ENCODE peak calls at places on chromosomes 3 and 15, in seven cellular contexts. One of them, this sample, is unnamed.

GRCh38 chr15:39624806-39625205 is 43.9 kb downstream of the THBS1 start:
- DNase-seq in mesendoderm: no peak
- DNase-seq in H9: no peak
- DNase-seq in neuronal stem cell: no peak
- DNase-seq in IMR-90: peak
- DNase-seq in trophoblast cell: peak
- DNase-seq in mesenchymal stem cell: peak
- DNase-seq in this sample: no peak

GRCh38 chr3:39812537-39812936 is 3.1 kb downstream of the MYRIP start:
- DNase-seq in mesenchymal stem cell: no peak
- DNase-seq in neuronal stem cell: no peak
- DNase-seq in trophoblast cell: peak
- DNase-seq in IMR-90: no peak
- DNase-seq in H9: no peak
- DNase-seq in mesendoderm: peak
- DNase-seq in this sample: no peak

GRCh38 chr3:11276901-11277300 is 4.7 kb downstream of the ATG7 start:
- DNase-seq in IMR-90: no peak
- DNase-seq in trophoblast cell: no peak
- DNase-seq in H9: no peak
- DNase-seq in mesenchymal stem cell: no peak
- DNase-seq in mesendoderm: no peak
- DNase-seq in neuronal stem cell: no peak
- DNase-seq in this sample: no peak

GRCh38 chr3:111733856-111734255 is 125.2 kb upstream of the PHLDB2 start:
- DNase-seq in trophoblast cell: no peak
- DNase-seq in mesendoderm: no peak
- DNase-seq in mesenchymal stem cell: no peak
- DNase-seq in neuronal stem cell: no peak
- DNase-seq in H9: no peak
- DNase-seq in IMR-90: no peak
- DNase-seq in this sample: no peak

GRCh38 chr15:73331991-73332925 is 36.5 kb downstream of the HCN4 start:
- DNase-seq in IMR-90: no peak
- DNase-seq in trophoblast cell: no peak
- DNase-seq in mesendoderm: no peak
- DNase-seq in mesenchymal stem cell: no peak
- DNase-seq in neuronal stem cell: no peak
- DNase-seq in H9: no peak
- DNase-seq in this sample: no peak

GRCh38 chr3:123752228-123752627 is 131.9 kb downstream of the MYLK start:
- DNase-seq in mesenchymal stem cell: no peak
- DNase-seq in neuronal stem cell: no peak
- DNase-seq in mesendoderm: no peak
- DNase-seq in IMR-90: no peak
- DNase-seq in trophoblast cell: no peak
- DNase-seq in H9: no peak
- DNase-seq in this sample: peak

GRCh38 chr3:27615555-27615954 is 106.6 kb downstream of the EOMES start:
- DNase-seq in mesenchymal stem cell: no peak
- DNase-seq in neuronal stem cell: no peak
- DNase-seq in H9: no peak
- DNase-seq in trophoblast cell: peak
- DNase-seq in mesendoderm: no peak
- DNase-seq in IMR-90: no peak
- DNase-seq in this sample: no peak

GRCh38 chr3:184169896-184170875 is 4.5 kb upstream of the AP2M1 start:
- DNase-seq in trophoblast cell: no peak
- DNase-seq in mesendoderm: no peak
- DNase-seq in IMR-90: no peak
- DNase-seq in neuronal stem cell: no peak
- DNase-seq in H9: no peak
- DNase-seq in mesenchymal stem cell: no peak
- DNase-seq in this sample: no peak

GRCh38 chr3:154758109-154758868 is 321.8 kb upstream of the MME start:
- DNase-seq in mesendoderm: peak
- DNase-seq in IMR-90: peak
- DNase-seq in neuronal stem cell: no peak
- DNase-seq in H9: no peak
- DNase-seq in mesenchymal stem cell: peak
- DNase-seq in trophoblast cell: peak
- DNase-seq in this sample: no peak

GRCh38 chr15:40003491-40003916 is 35.5 kb downstream of the SRP14 start:
- DNase-seq in neuronal stem cell: no peak
- DNase-seq in IMR-90: no peak
- DNase-seq in mesendoderm: no peak
- DNase-seq in mesenchymal stem cell: no peak
- DNase-seq in H9: no peak
- DNase-seq in trophoblast cell: no peak
- DNase-seq in this sample: no peak

GRCh38 chr15:38398134-38398533 is 55.8 kb upstream of the FAM98B start:
- DNase-seq in mesenchymal stem cell: peak
- DNase-seq in H9: no peak
- DNase-seq in IMR-90: peak
- DNase-seq in trophoblast cell: no peak
- DNase-seq in mesendoderm: peak
- DNase-seq in neuronal stem cell: no peak
- DNase-seq in this sample: no peak

GRCh38 chr3:195705081-195705991 is 15.4 kb upstream of the MUC20 start:
- DNase-seq in mesendoderm: no peak
- DNase-seq in neuronal stem cell: no peak
- DNase-seq in mesenchymal stem cell: no peak
- DNase-seq in H9: no peak
- DNase-seq in trophoblast cell: no peak
- DNase-seq in IMR-90: no peak
- DNase-seq in this sample: no peak

GRCh38 chr3:133529809-133530208 is 43.7 kb upstream of the CDV3 start:
- DNase-seq in IMR-90: no peak
- DNase-seq in neuronal stem cell: no peak
- DNase-seq in mesendoderm: no peak
- DNase-seq in H9: no peak
- DNase-seq in trophoblast cell: no peak
- DNase-seq in mesenchymal stem cell: no peak
- DNase-seq in this sample: no peak

GRCh38 chr3:70849911-70850699 is 537.7 kb upstream of the MDFIC2 start:
- DNase-seq in mesendoderm: peak
- DNase-seq in neuronal stem cell: no peak
- DNase-seq in IMR-90: peak
- DNase-seq in mesenchymal stem cell: peak
- DNase-seq in H9: no peak
- DNase-seq in trophoblast cell: peak
- DNase-seq in this sample: no peak

GRCh38 chr3:45896956-45897355 is 10.6 kb downstream of the CCR9 start:
- DNase-seq in H9: no peak
- DNase-seq in neuronal stem cell: no peak
- DNase-seq in mesenchymal stem cell: peak
- DNase-seq in mesendoderm: no peak
- DNase-seq in trophoblast cell: no peak
- DNase-seq in IMR-90: peak
- DNase-seq in this sample: no peak

GRCh38 chr15:94168250-94168649 is 63.1 kb upstream of the MCTP2 start:
- DNase-seq in mesenchymal stem cell: no peak
- DNase-seq in H9: no peak
- DNase-seq in mesendoderm: peak
- DNase-seq in trophoblast cell: no peak
- DNase-seq in neuronal stem cell: no peak
- DNase-seq in IMR-90: no peak
- DNase-seq in this sample: no peak

GRCh38 chr15:68492855-68493254 is 60.9 kb upstream of the ITGA11 start:
- DNase-seq in mesendoderm: no peak
- DNase-seq in neuronal stem cell: no peak
- DNase-seq in H9: peak
- DNase-seq in mesenchymal stem cell: no peak
- DNase-seq in trophoblast cell: no peak
- DNase-seq in IMR-90: peak
- DNase-seq in this sample: no peak

GRCh38 chr15:42081463-42081830 is 12.9 kb downstream of the PLA2G4D start:
- DNase-seq in neuronal stem cell: no peak
- DNase-seq in trophoblast cell: no peak
- DNase-seq in mesenchymal stem cell: no peak
- DNase-seq in IMR-90: no peak
- DNase-seq in H9: peak
- DNase-seq in mesendoderm: no peak
- DNase-seq in this sample: peak

GRCh38 chr3:12679468-12679867 is 15.6 kb upstream of the RAF1 start:
- DNase-seq in mesenchymal stem cell: peak
- DNase-seq in trophoblast cell: peak
- DNase-seq in neuronal stem cell: no peak
- DNase-seq in IMR-90: peak
- DNase-seq in mesendoderm: no peak
- DNase-seq in H9: no peak
- DNase-seq in this sample: no peak

GRCh38 chr3:124258057-124258500 is 266.2 kb upstream of the ROPN1 start:
- DNase-seq in mesendoderm: peak
- DNase-seq in IMR-90: peak
- DNase-seq in trophoblast cell: peak
- DNase-seq in neuronal stem cell: no peak
- DNase-seq in mesenchymal stem cell: peak
- DNase-seq in H9: no peak
- DNase-seq in this sample: no peak

GRCh38 chr15:89745131-89745530 is 5.9 kb downstream of the MESP1 start:
- DNase-seq in trophoblast cell: no peak
- DNase-seq in IMR-90: no peak
- DNase-seq in neuronal stem cell: no peak
- DNase-seq in mesendoderm: no peak
- DNase-seq in H9: no peak
- DNase-seq in mesenchymal stem cell: no peak
- DNase-seq in this sample: no peak

GRCh38 chr15:29822100-29822684 is at the start of gene TJP1:
- DNase-seq in H9: peak
- DNase-seq in mesenchymal stem cell: peak
- DNase-seq in neuronal stem cell: peak
- DNase-seq in mesendoderm: peak
- DNase-seq in IMR-90: peak
- DNase-seq in trophoblast cell: peak
- DNase-seq in this sample: no peak

GRCh38 chr15:58528197-58528870 is 96.5 kb downstream of the LIPC start:
- DNase-seq in trophoblast cell: peak
- DNase-seq in mesendoderm: peak
- DNase-seq in IMR-90: peak
- DNase-seq in neuronal stem cell: no peak
- DNase-seq in H9: peak
- DNase-seq in mesenchymal stem cell: peak
- DNase-seq in this sample: no peak

GRCh38 chr3:88150371-88150770 is 612 bp downstream of the C3orf38 start:
- DNase-seq in mesenchymal stem cell: no peak
- DNase-seq in mesendoderm: no peak
- DNase-seq in IMR-90: no peak
- DNase-seq in H9: no peak
- DNase-seq in neuronal stem cell: no peak
- DNase-seq in trophoblast cell: peak
- DNase-seq in this sample: no peak

DNA sequence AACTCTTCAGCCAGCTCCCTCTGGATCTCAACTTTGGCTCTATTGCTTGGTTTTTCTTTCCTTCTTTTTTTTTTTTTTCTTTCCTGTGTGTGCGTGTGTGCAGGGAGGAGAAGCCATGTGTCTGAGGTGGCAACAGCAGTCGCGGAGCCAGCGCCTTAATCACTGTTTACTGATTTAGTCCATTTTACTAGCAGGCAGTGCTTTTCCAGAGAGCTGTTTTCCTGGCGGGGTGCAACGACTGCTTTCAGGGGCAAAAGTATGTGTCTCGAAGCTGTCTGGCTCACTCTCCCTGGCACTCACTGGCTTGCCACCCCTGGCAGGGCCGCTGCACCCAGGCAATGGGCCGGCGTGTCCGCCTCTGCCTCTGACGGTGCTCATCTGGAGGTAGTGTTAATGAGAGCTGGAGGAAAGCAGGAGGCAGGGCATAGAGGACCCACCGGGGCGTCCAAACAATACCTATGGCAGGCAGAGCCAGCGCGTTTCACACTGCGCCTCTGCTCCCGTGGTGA is 835.4 kb upstream of the NR2F2 start:
- DNase-seq in H9: no peak
- DNase-seq in neuronal stem cell: no peak
- DNase-seq in mesendoderm: no peak
- DNase-seq in mesenchymal stem cell: no peak
- DNase-seq in IMR-90: no peak
- DNase-seq in trophoblast cell: no peak
- DNase-seq in this sample: no peak
- H4K8ac ChIP-seq in H9: no peak
- H4K8ac ChIP-seq in neuronal stem cell: no peak
- H4K8ac ChIP-seq in mesendoderm: no peak
- H4K8ac ChIP-seq in mesenchymal stem cell: no peak
- H4K8ac ChIP-seq in IMR-90: no peak
- H4K8ac ChIP-seq in trophoblast cell: no peak
- H4K8ac ChIP-seq in this sample: no peak

DNA sequence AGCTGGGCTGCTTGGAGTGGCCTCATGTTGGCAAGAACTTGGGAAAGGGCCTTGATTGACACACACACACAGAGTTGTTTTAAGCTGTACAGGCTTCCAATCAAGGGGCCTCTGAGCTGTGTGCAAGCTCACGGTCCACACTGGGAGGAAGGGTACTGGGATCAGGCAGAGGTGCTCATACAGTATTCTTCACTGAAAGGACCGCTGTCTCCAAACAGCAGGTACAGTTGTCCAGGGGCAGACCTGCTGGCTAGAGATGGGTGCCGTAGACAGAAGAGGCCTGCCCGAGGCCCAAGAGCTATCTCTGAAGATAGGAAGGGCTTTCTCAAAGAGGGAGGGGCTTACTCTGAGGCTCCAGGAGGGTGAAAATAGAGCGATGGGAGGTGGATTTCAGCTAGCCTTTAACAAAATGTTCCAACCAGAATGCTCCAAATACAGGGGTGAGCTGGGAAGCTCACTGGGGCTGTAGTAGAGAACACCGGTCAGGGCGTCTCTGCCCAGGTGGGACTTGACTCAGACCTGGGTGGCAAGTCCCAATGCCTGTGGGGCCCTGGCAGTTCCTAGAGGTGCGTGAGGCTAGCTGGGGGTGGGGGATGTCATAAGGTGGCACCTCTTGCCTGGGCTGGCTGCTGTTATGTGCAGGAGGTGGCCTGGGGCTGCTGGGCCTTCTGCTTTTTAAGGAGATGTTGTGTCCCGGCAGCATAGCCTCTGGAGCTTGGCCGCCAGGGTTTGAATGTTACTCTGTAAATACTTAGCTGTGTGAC is 42.7 kb downstream of the RASGRF1 start:
- DNase-seq in trophoblast cell: no peak
- DNase-seq in neuronal stem cell: no peak
- DNase-seq in H9: no peak
- DNase-seq in IMR-90: no peak
- DNase-seq in mesenchymal stem cell: no peak
- DNase-seq in mesendoderm: no peak
- DNase-seq in this sample: no peak
- H4K8ac ChIP-seq in trophoblast cell: no peak
- H4K8ac ChIP-seq in neuronal stem cell: no peak
- H4K8ac ChIP-seq in H9: no peak
- H4K8ac ChIP-seq in IMR-90: no peak
- H4K8ac ChIP-seq in mesenchymal stem cell: no peak
- H4K8ac ChIP-seq in mesendoderm: no peak
- H4K8ac ChIP-seq in this sample: peak

GRCh38 chr15:32849769-32850668 is 132.2 kb downstream of the GREM1 start:
- DNase-seq in IMR-90: peak
- DNase-seq in trophoblast cell: peak
- DNase-seq in neuronal stem cell: no peak
- DNase-seq in mesenchymal stem cell: peak
- DNase-seq in H9: no peak
- DNase-seq in mesendoderm: no peak
- DNase-seq in this sample: no peak
- H4K8ac ChIP-seq in IMR-90: peak
- H4K8ac ChIP-seq in trophoblast cell: no peak
- H4K8ac ChIP-seq in neuronal stem cell: no peak
- H4K8ac ChIP-seq in mesenchymal stem cell: no peak
- H4K8ac ChIP-seq in H9: no peak
- H4K8ac ChIP-seq in mesendoderm: no peak
- H4K8ac ChIP-seq in this sample: no peak

GRCh38 chr3:99939834-99940233 is 122.2 kb downstream of the CMSS1 start:
- DNase-seq in mesenchymal stem cell: no peak
- DNase-seq in neuronal stem cell: no peak
- DNase-seq in IMR-90: peak
- DNase-seq in trophoblast cell: no peak
- DNase-seq in H9: no peak
- DNase-seq in mesendoderm: no peak
- DNase-seq in this sample: no peak
- H4K8ac ChIP-seq in mesenchymal stem cell: no peak
- H4K8ac ChIP-seq in neuronal stem cell: no peak
- H4K8ac ChIP-seq in IMR-90: no peak
- H4K8ac ChIP-seq in trophoblast cell: no peak
- H4K8ac ChIP-seq in H9: no peak
- H4K8ac ChIP-seq in mesendoderm: no peak
- H4K8ac ChIP-seq in this sample: no peak

This sample was measured in H1.